ENCODE peak calls at places on chromosomes 2 and 18, in nine cellular contexts. D is right cardiac atrium; L is GM04504; K is activated CD4-positive, alpha-beta T cell treated with anti-CD3 and anti-CD28 coated beads, Interleukin-2, amount 10 ng/mL, durations not matched to agents 7 days and 5 days; G is HFF-Myc; I is transverse colon; U is ELF-1; F is activated CD8-positive, alpha-beta memory T cell treated with anti-CD3 and anti-CD28 coated beads for 48 hours; V is Right ventricle myocardium inferior. Q is an unnamed sample.

GRCh38 chr18:77037533-77037932 is 95.0 kb downstream of the MBP start:
- DNase-seq in F (no peak), G (no peak), V (no peak), L (no peak), K (no peak), U (no peak), D (no peak), I (no peak), Q (no peak)

GRCh38 chr18:39802648-39803229 is 2152.3 kb upstream of the PIK3C3 start:
- DNase-seq in K (no peak), G (no peak), L (no peak), I (no peak), F (no peak), U (no peak), D (no peak), V (no peak), Q (no peak)

GRCh38 chr2:149448315-149448714 is 117.9 kb downstream of the LYPD6 start:
- DNase-seq in L (no peak), K (no peak), D (no peak), V (no peak), G (no peak), I (no peak), F (no peak), U (no peak), Q (no peak)

GRCh38 chr2:29130295-29130694 is 15.1 kb downstream of the CLIP4 start:
- DNase-seq in G (peak), I (no peak), F (no peak), U (peak), K (peak), D (peak), V (no peak), L (peak), Q (no peak)

GRCh38 chr2:154686162-154686561 is 12.3 kb upstream of the KCNJ3 start:
- DNase-seq in F (no peak), K (no peak), G (no peak), I (no peak), U (no peak), V (no peak), L (no peak), D (no peak), Q (no peak)

GRCh38 chr2:40204268-40204667 is 247.6 kb downstream of the SLC8A1 start:
- DNase-seq in U (no peak), G (no peak), I (no peak), D (no peak), K (no peak), V (no peak), L (no peak), F (no peak), Q (no peak)

GRCh38 chr18:3867768-3868445 is 417.9 kb downstream of the TGIF1 start:
- DNase-seq in I (no peak), V (no peak), G (no peak), L (no peak), F (no peak), K (no peak), U (no peak), D (no peak), Q (no peak)

GRCh38 chr2:149355712-149356422 is 25.5 kb downstream of the LYPD6 start:
- DNase-seq in G (no peak), U (no peak), I (no peak), D (no peak), K (no peak), L (no peak), V (no peak), F (no peak), Q (no peak)

GRCh38 chr2:212709287-212709686 is 170.7 kb upstream of the ERBB4 start:
- DNase-seq in K (no peak), F (no peak), G (no peak), D (no peak), I (no peak), U (no peak), L (no peak), V (no peak), Q (no peak)

GRCh38 chr2:109246616-109247015 is 117.6 kb downstream of the SH3RF3 start:
- DNase-seq in U (no peak), D (no peak), K (no peak), V (no peak), L (no peak), F (no peak), I (no peak), G (no peak), Q (no peak)

GRCh38 chr2:135203944-135204343 is 151.9 kb downstream of the RAB3GAP1 start:
- DNase-seq in U (no peak), G (no peak), D (no peak), F (no peak), I (no peak), L (no peak), V (no peak), K (no peak), Q (no peak)

GRCh38 chr18:52392160-52392559 is 52.2 kb downstream of the DCC start:
- DNase-seq in K (no peak), V (no peak), G (no peak), D (no peak), U (no peak), L (no peak), I (no peak), F (no peak), Q (no peak)

GRCh38 chr2:210072922-210073509 is 70.6 kb downstream of the RPE start:
- DNase-seq in V (no peak), U (no peak), G (peak), F (no peak), I (no peak), K (peak), D (no peak), L (peak), Q (no peak)

GRCh38 chr18:65754121-65754520 is 3.3 kb downstream of the CDH7 start:
- DNase-seq in D (no peak), I (no peak), K (no peak), V (no peak), U (no peak), L (no peak), F (no peak), G (no peak), Q (peak)

GRCh38 chr2:153074207-153074606 is 355.8 kb downstream of the ARL6IP6 start:
- DNase-seq in U (no peak), G (no peak), F (no peak), K (no peak), I (no peak), V (no peak), L (no peak), D (no peak), Q (no peak)

GRCh38 chr2:112156152-112156986 is 18.2 kb downstream of the FBLN7 start:
- DNase-seq in G (no peak), D (no peak), I (no peak), K (peak), L (peak), F (peak), U (peak), V (no peak), Q (no peak)

Q was measured in NCI-H2171.